ENCODE peak calls at places on chromosome 9, in four cellular contexts. K is mesendoderm, Z is IMR-90, P is H1. F is an unnamed sample.

GRCh38 chr9:88436379-88436778 is 48.1 kb downstream of the SPIN1 start:
- DNase-seq in K (no peak), Z (no peak), P (no peak), F (no peak)

GRCh38 chr9:118609355-118610044 is 759.7 kb downstream of the BRINP1 start:
- DNase-seq in K (no peak), Z (no peak), P (no peak), F (no peak)

GRCh38 chr9:111599092-111599947 is at the start of gene PTGR1:
- DNase-seq in K (peak), Z (peak), P (peak), F (peak)

GRCh38 chr9:137298401-137298982 is 3.6 kb downstream of the NRARP start:
- DNase-seq in K (no peak), Z (no peak), P (peak), F (peak)

GRCh38 chr9:14336244-14336643 is 22.3 kb upstream of the NFIB start:
- DNase-seq in K (no peak), Z (no peak), P (no peak), F (no peak)

GRCh38 chr9:1018121-1018520 is 32.0 kb upstream of the DMRT2 start:
- DNase-seq in K (peak), Z (no peak), P (peak), F (peak)

GRCh38 chr9:19894975-19895374 is 106.1 kb upstream of the SLC24A2 start:
- DNase-seq in K (no peak), Z (peak), P (no peak), F (no peak)

GRCh38 chr9:19488721-19489120 is 79.9 kb downstream of the ACER2 start:
- DNase-seq in K (no peak), Z (no peak), P (no peak), F (no peak)

GRCh38 chr9:136773386-136774044 is 9.2 kb upstream of the LCN15 start:
- DNase-seq in K (peak), Z (no peak), P (peak), F (peak)

GRCh38 chr9:115289757-115290208 is 171.8 kb upstream of the TNC start:
- DNase-seq in K (no peak), Z (peak), P (no peak), F (no peak)

GRCh38 chr9:111163738-111164399 is 125.6 kb upstream of the LPAR1 start:
- DNase-seq in K (no peak), Z (peak), P (no peak), F (no peak)

GRCh38 chr9:4235951-4236804 is 63.7 kb downstream of the GLIS3 start:
- DNase-seq in K (peak), Z (peak), P (no peak), F (no peak)

GRCh38 chr9:71681708-71682268 is 86.5 kb downstream of the CEMIP2 start:
- DNase-seq in K (peak), Z (peak), P (no peak), F (no peak)

GRCh38 chr9:107586493-107586892 is 96.9 kb upstream of the KLF4 start:
- DNase-seq in K (no peak), Z (no peak), P (no peak), F (no peak)

GRCh38 chr9:14198544-14199510 is 115.1 kb downstream of the NFIB start:
- DNase-seq in K (no peak), Z (no peak), P (no peak), F (no peak)

GRCh38 chr9:88476491-88477271 is 58.3 kb upstream of the NXNL2 start:
- DNase-seq in K (peak), Z (peak), P (no peak), F (no peak)

GRCh38 chr9:21558627-21559401 is 76.7 kb upstream of the IFNE start:
- DNase-seq in K (peak), Z (peak), P (no peak), F (no peak)

GRCh38 chr9:86163503-86163902 is 64.1 kb upstream of the GOLM1 start:
- DNase-seq in K (no peak), Z (no peak), P (no peak), F (no peak)

GRCh38 chr9:133105461-133105770 is 15.6 kb downstream of the RALGDS start:
- DNase-seq in K (no peak), Z (no peak), P (no peak), F (no peak)

GRCh38 chr9:97938081-97938644 is at the start of gene HEMGN:
- DNase-seq in K (no peak), Z (no peak), P (no peak), F (no peak)

GRCh38 chr9:126071076-126071750 is 255.4 kb upstream of the MVB12B start:
- DNase-seq in K (no peak), Z (no peak), P (no peak), F (no peak)

GRCh38 chr9:6413365-6414263 is 615 bp downstream of the UHRF2 start:
- DNase-seq in K (peak), Z (no peak), P (peak), F (peak)

GRCh38 chr9:104227108-104227507 is 133.0 kb downstream of the SMC2 start:
- DNase-seq in K (no peak), Z (no peak), P (no peak), F (no peak)

GRCh38 chr9:95440447-95440846 is 76.3 kb downstream of the PTCH1 start:
- DNase-seq in K (no peak), Z (no peak), P (no peak), F (no peak)

GRCh38 chr9:26245072-26245471 is 566.8 kb upstream of the TUSC1 start:
- DNase-seq in K (no peak), Z (peak), P (no peak), F (no peak)

GRCh38 chr9:76379494-76379893 is 14.7 kb downstream of the RFK start:
- DNase-seq in K (peak), Z (no peak), P (no peak), F (no peak)

GRCh38 chr9:30075451-30076199 is 2308.8 kb upstream of the ACO1 start:
- DNase-seq in K (peak), Z (no peak), P (no peak), F (no peak)

GRCh38 chr9:134391319-134392231 is 65.3 kb downstream of the RXRA start:
- DNase-seq in K (no peak), Z (no peak), P (no peak), F (no peak)

GRCh38 chr9:36870960-36871359 is 163.1 kb downstream of the PAX5 start:
- DNase-seq in K (no peak), Z (no peak), P (no peak), F (no peak)

GRCh38 chr9:128764361-128764760 is 7.4 kb downstream of the ZER1 start:
- DNase-seq in K (peak), Z (no peak), P (peak), F (peak)
- H3K56ac ChIP-seq in K (no peak), Z (no peak), P (no peak), F (no peak)

DNA sequence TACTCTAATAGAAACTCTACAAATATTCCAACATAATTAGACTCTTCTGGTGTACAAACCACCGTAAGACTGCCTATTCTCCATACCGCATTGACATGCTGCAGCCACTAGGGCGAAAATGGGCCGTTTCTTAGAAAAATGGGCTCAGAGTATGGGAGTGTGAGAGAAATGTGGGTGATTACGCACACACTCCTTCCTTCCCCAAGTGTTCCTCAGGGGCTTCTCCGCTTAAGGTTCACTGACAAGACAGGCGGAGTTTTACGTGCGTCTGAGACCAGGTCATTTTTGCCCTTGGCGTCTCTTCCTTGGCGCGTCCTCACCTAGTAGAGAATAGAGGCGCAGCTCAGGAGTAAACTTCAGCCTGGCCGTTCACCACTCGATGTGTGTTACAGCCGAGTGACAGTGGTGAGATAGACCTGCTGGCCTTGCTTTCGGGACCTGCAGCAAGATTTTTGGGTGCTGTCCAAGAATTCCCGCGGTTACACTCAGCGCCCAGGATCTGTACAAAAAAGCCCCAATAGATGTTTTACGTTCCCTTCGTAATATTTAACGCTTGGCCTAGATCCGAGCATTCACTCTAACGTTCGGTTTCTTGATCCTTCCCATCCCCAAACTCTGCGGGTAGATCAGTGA is 1.8 kb upstream of the NTRK2 start:
- DNase-seq in K (peak), Z (peak), P (peak), F (peak)
- H3K4me2 ChIP-seq in K (peak), Z (no peak), P (peak), F (peak)

GRCh38 chr9:121703014-121703734 is 51.7 kb downstream of the DAB2IP start:
- DNase-seq in K (no peak), Z (no peak), P (no peak), F (no peak)

GRCh38 chr9:121701736-121702261 is 50.4 kb downstream of the DAB2IP start:
- DNase-seq in K (no peak), Z (no peak), P (no peak), F (no peak)

GRCh38 chr9:121706149-121706548 is 54.7 kb downstream of the DAB2IP start:
- DNase-seq in K (no peak), Z (no peak), P (no peak), F (no peak)

GRCh38 chr9:121700831-121701419 is 49.5 kb downstream of the DAB2IP start:
- DNase-seq in K (no peak), Z (no peak), P (no peak), F (no peak)

GRCh38 chr9:121704281-121704680 is 52.8 kb downstream of the DAB2IP start:
- DNase-seq in K (no peak), Z (no peak), P (no peak), F (no peak)
- H3K23ac ChIP-seq in K (no peak), Z (no peak), P (no peak), F (no peak)

GRCh38 chr9:32177389-32177788 is 207.1 kb upstream of the ACO1 start:
- DNase-seq in K (no peak), Z (no peak), P (no peak), F (no peak)

DNA sequence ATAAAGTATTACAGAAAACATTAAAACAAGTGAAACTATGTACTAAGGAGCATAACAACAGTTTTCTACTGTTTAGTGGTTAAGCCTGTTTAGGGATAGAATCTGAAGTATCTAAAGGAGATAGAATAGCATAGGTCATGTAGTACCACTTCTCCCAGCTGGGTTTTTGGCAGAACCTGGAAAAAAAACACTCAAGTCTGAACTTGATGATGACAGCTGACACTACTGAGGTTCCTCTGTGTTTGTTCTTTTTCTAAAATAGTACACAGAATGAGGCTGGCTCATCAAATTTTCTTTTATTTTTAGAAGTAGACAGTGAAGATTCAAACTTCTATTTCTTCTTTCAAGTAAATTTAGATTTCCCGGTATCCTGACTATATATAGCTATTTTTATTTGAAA is 203.8 kb upstream of the ACO1 start:
- DNase-seq in K (no peak), Z (no peak), P (no peak), F (no peak)
- H3K56ac ChIP-seq in K (no peak), Z (no peak), P (no peak), F (no peak)

F was measured in H9.